ENCODE peak calls at places on chromosomes 4 and X, in five cellular contexts. A, V, N, S and Z are unnamed samples.

GRCh38 chr4:166143227-166143626 is 270.2 kb downstream of the TLL1 start:
- DNase-seq in A (no peak), V (no peak), N (no peak), S (no peak), Z (no peak)

GRCh38 chr4:80229590-80229989 is 32.3 kb downstream of the PRDM8 start:
- DNase-seq in A (no peak), V (no peak), N (no peak), S (no peak), Z (no peak)

GRCh38 chr4:128241425-128241913 is 46.1 kb downstream of the PGRMC2 start:
- DNase-seq in A (peak), V (peak), N (peak), S (no peak), Z (no peak)

GRCh38 chr4:5972571-5972970 is 45.7 kb downstream of the C4orf50 start:
- DNase-seq in A (no peak), V (no peak), N (no peak), S (no peak), Z (no peak)

GRCh38 chr4:38071801-38072567 is 111.8 kb downstream of the PTTG2 start:
- DNase-seq in A (no peak), V (peak), N (peak), S (no peak), Z (no peak)

GRCh38 chr4:20251796-20252655 is at the start of gene SLIT2:
- DNase-seq in A (peak), V (peak), N (peak), S (peak), Z (peak)

GRCh38 chrX:84155938-84156337 is 32.1 kb downstream of the RPS6KA6 start:
- DNase-seq in A (no peak), V (peak), N (no peak), S (no peak), Z (no peak)

GRCh38 chr4:3320361-3321023 is 27.7 kb downstream of the RGS12 start:
- DNase-seq in A (no peak), V (no peak), N (no peak), S (no peak), Z (peak)

GRCh38 chr4:113384600-113384999 is 335.1 kb downstream of the ANK2 start:
- DNase-seq in A (no peak), V (peak), N (peak), S (no peak), Z (no peak)

GRCh38 chr4:44927361-44928061 is 201.2 kb upstream of the GNPDA2 start:
- DNase-seq in A (peak), V (peak), N (peak), S (peak), Z (no peak)

GRCh38 chr4:113316879-113317278 is 267.4 kb downstream of the ANK2 start:
- DNase-seq in A (peak), V (no peak), N (no peak), S (no peak), Z (no peak)

DNA sequence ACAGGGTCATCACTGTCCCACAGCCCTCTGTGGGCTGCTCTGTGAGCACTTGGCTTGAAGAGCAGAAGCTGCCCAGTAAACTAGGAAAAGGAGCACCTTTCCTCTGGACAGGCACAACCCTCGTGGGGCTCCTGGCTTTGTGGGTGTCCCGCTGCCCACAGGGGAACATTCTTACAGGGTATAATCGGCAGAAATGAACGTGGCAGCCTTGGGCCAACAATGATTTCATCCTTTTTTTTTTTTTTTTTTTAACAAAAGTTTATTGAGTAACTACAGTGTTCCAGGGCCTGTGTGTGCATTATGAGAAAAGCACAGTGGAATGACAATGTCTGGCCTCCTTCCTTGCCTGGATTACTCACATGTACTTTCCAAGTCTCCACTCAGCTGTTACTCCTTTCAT is 197.2 kb downstream of the PDGFC start:
- DNase-seq in A (no peak), V (peak), N (peak), S (no peak), Z (no peak)
- H2AK5ac ChIP-seq in A (no peak), V (peak), N (peak), S (no peak), Z (no peak)

DNA sequence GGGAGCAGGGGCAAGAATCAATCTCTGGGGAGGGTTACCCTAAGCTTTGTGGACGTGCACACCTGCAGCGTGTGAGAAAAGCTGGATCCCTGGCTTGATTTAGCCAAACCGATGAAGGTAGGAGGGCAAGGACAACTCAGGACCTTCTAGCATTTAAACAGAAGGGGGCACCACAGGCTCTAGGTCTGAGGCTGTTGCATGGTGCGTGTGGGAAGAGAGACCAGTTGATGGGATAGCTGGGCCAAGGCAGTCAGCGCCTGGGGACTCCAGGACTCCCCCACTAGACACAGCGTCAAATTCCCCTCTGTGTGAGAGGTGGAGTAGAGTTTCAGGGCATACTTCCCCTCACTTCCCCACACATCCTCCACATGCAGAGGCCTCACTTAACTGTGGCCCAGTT is 4.3 kb downstream of the GABRQ start:
- DNase-seq in A (peak), V (peak), N (no peak), S (peak), Z (peak)
- H2AK5ac ChIP-seq in A (no peak), V (no peak), N (no peak), S (no peak), Z (no peak)

GRCh38 chr4:10348241-10348640 is 109.0 kb downstream of the ZNF518B start:
- DNase-seq in A (no peak), V (no peak), N (no peak), S (no peak), Z (no peak)

GRCh38 chr4:10353110-10353509 is 104.1 kb downstream of the ZNF518B start:
- DNase-seq in A (no peak), V (no peak), N (no peak), S (no peak), Z (no peak)

GRCh38 chr4:10354746-10355145 is 102.5 kb downstream of the ZNF518B start:
- DNase-seq in A (no peak), V (no peak), N (no peak), S (no peak), Z (no peak)

GRCh38 chr4:10354225-10354624 is 103.0 kb downstream of the ZNF518B start:
- DNase-seq in A (no peak), V (no peak), N (no peak), S (no peak), Z (no peak)
- H2AK5ac ChIP-seq in A (no peak), V (no peak), N (no peak), S (no peak), Z (no peak)

DNA sequence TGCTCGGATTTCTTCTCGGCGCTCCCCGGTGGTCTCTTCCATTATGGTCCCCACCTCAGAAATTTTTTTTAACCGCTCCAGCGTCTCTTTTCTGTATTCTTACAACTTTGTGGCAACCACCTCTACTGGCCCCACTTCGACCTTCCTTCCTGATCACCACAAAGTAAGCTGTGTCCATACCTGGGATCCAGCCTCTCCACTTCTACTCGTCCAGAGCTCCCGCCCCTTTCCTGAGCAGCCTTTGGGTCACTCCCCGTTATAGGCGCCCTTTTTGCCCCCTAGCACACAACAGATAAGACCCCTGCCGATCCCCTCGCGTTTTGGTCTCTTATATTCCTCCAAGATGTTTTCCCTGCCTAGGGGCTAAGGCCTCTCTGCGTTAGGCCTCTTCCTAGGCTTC is 553 bp downstream of the PIGG start:
- DNase-seq in A (no peak), V (no peak), N (peak), S (no peak), Z (no peak)
- H2AK5ac ChIP-seq in A (no peak), V (peak), N (peak), S (no peak), Z (no peak)

DNA sequence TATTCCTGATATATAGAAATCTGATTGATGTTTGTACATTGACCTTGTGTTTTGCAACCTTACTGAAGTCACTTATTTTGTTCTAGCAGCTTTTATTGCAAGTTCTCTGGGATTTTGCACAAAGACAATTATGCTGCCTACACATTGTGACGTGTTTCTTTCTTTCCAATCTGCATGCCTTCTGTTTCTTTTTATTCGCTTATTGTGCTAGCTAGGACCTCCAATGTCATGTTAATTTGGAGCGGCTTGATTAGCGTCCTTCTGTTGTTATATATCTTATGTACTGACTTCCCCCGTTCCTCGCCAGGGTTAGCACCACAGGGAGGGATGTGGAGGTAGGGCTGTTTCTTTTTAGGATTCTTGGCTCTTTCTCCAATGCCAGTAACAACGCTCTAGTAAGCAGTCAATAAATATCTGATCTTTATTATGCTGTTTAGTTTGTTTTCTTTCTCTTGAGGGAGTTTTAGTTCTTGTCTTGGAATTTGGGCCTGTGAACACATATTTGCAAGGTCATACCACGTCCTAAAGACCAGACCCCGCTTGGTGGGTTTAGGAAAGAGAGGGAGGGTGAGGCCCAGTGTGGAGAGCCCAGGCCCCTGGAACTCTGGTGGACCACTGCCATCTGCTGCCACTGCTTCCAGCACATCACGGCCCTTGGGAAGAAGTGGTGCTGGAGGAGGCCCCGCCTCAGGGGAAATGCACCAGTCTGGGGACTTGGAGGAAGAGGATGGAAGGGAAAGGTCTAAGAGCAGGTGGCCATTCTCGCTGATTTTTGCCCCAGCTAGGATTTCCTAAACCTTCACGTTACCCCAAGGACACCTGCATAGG is 129.1 kb downstream of the TRIML1 start:
- DNase-seq in A (no peak), V (no peak), N (no peak), S (no peak), Z (no peak)
- H2AK5ac ChIP-seq in A (no peak), V (no peak), N (no peak), S (no peak), Z (no peak)

GRCh38 chr4:140344621-140345020 is 28.8 kb upstream of the SCOC start:
- DNase-seq in A (peak), V (no peak), N (no peak), S (no peak), Z (no peak)
- H2AK5ac ChIP-seq in A (no peak), V (no peak), N (peak), S (peak), Z (no peak)

GRCh38 chrX:119654112-119654531 is 38.8 kb downstream of the SEPTIN6 start:
- DNase-seq in A (peak), V (peak), N (peak), S (peak), Z (peak)
- H2AK5ac ChIP-seq in A (no peak), V (no peak), N (no peak), S (no peak), Z (no peak)

DNA sequence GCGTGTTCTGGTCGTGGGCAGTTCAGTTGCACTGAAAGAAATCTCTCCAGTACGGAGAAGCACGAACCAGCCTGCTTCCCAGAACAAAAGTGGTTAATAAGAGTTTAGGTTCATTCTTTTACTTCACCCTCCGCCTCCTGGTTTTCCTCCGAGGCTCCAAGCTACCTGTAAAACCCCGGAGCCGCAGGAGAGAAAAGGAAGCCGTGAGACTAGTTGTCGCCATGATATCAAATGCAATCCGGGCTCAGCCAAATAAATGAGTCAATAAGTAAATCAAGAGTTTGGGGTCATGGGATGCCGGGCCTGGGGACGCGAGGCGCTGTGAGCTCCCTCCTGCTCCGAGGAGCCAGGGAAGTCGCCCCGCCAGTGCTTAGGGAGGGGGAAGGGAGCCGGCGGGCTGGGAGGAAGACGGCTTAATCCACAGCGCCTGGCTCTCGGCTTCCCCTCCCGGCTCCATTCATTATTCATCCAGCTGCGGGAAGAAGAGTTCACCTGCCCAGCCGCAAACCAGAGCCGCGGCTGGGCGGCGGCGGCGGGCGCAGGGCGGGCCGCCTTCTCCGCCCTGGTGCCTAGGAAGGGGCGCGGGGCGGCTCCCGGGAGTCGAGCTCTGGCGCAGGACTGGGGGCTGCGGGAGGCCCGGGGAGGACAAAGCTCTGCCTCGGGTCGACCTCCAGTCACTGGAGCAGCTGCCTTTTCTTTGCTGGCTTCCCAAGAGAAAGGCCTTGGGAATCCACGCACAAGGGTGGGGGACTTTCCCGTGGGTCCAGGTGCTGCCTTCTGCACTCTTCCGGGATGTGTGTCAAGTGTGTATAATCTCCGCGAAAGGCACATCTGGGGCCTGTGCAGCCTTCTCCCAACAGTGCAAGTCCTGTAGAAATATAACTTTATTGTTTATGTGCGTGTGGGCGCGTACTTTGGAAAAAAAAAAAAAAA is 1.7 kb downstream of the FRAS1 start:
- DNase-seq in A (peak), V (no peak), N (peak), S (peak), Z (peak)
- H2AK5ac ChIP-seq in A (no peak), V (no peak), N (no peak), S (no peak), Z (no peak)

DNA sequence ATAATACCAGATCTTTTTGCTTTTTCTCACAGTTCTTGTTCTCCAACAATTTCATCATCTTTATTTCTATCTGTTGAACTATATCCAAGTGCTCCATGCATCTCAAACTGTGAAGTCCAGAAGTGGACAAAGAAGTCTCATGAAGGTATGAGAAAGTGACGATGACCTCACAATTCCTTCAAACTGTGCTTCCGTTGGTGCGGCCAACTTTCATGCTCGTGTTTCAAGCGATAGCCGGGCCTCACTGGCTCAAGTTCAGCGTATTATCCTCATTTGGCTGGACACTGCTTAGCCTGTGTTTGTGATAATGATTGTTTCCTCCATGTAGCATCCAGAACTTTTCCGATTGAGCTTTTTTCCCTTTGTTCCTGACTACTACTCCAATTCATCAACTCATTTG is 143.1 kb downstream of the PALLD start:
- DNase-seq in A (no peak), V (no peak), N (no peak), S (no peak), Z (no peak)
- H2AK5ac ChIP-seq in A (no peak), V (peak), N (peak), S (no peak), Z (no peak)

GRCh38 chr4:139304920-139305319 is 2.6 kb upstream of the NDUFC1 start:
- DNase-seq in A (no peak), V (no peak), N (no peak), S (no peak), Z (no peak)

GRCh38 chr4:139301821-139302611 is at the start of gene NDUFC1:
- DNase-seq in A (peak), V (peak), N (peak), S (no peak), Z (peak)

GRCh38 chr4:139299536-139299935 is 1.8 kb upstream of the NAA15 start:
- DNase-seq in A (no peak), V (peak), N (no peak), S (no peak), Z (no peak)

GRCh38 chr4:139300431-139301142 is 718 bp upstream of the NAA15 start:
- DNase-seq in A (peak), V (peak), N (peak), S (no peak), Z (no peak)

GRCh38 chr4:139301143-139301820 is at the start of gene NAA15:
- DNase-seq in A (peak), V (peak), N (peak), S (peak), Z (peak)
- H2AK5ac ChIP-seq in A (no peak), V (peak), N (no peak), S (peak), Z (no peak)